ENCODE peak calls at places on chromosomes 3 and 15, in six cellular contexts. One of them, this sample, is unnamed.

GRCh38 chr15:99124641-99125040 is 19.8 kb downstream of the SYNM start:
- DNase-seq in PC-3: no peak
- DNase-seq in adrenal gland: no peak
- DNase-seq in A549: no peak
- DNase-seq in B cell: no peak
- DNase-seq in PC-9: no peak
- DNase-seq in this sample: no peak

GRCh38 chr3:30042274-30042859 is 564.0 kb upstream of the TGFBR2 start:
- DNase-seq in PC-9: peak; percentile 30
- DNase-seq in adrenal gland: peak; percentile 74
- DNase-seq in PC-3: peak; percentile 84
- DNase-seq in A549: peak; percentile 41
- DNase-seq in B cell: peak; percentile 64
- DNase-seq in this sample: peak; percentile 38

GRCh38 chr3:154040283-154040682 is 80.9 kb upstream of the ARHGEF26 start:
- DNase-seq in adrenal gland: no peak
- DNase-seq in PC-9: no peak
- DNase-seq in B cell: no peak
- DNase-seq in PC-3: peak; percentile 69
- DNase-seq in A549: no peak
- DNase-seq in this sample: no peak

GRCh38 chr3:189937302-189938255 is 183.1 kb downstream of the P3H2 start:
- DNase-seq in PC-3: peak; percentile 99
- DNase-seq in A549: peak; percentile 38
- DNase-seq in PC-9: peak; percentile 100
- DNase-seq in adrenal gland: no peak
- DNase-seq in B cell: no peak
- DNase-seq in this sample: peak; percentile 100

GRCh38 chr3:65953301-65953812 is 85.4 kb downstream of the MAGI1 start:
- DNase-seq in PC-3: peak; percentile 77
- DNase-seq in A549: no peak
- DNase-seq in B cell: no peak
- DNase-seq in PC-9: peak; percentile 98
- DNase-seq in adrenal gland: peak; percentile 60
- DNase-seq in this sample: no peak

GRCh38 chr3:58776231-58776630 is 109.7 kb upstream of the FAM3D start:
- DNase-seq in A549: no peak
- DNase-seq in PC-9: no peak
- DNase-seq in PC-3: no peak
- DNase-seq in adrenal gland: no peak
- DNase-seq in B cell: no peak
- DNase-seq in this sample: no peak

GRCh38 chr3:160567774-160568173 is 2.4 kb upstream of the KPNA4 start:
- DNase-seq in PC-9: no peak
- DNase-seq in adrenal gland: no peak
- DNase-seq in B cell: no peak
- DNase-seq in A549: no peak
- DNase-seq in PC-3: no peak
- DNase-seq in this sample: no peak

GRCh38 chr15:71463156-71463555 is 347.2 kb upstream of the NR2E3 start:
- DNase-seq in adrenal gland: no peak
- DNase-seq in PC-9: no peak
- DNase-seq in A549: no peak
- DNase-seq in PC-3: no peak
- DNase-seq in B cell: no peak
- DNase-seq in this sample: no peak

GRCh38 chr3:46208167-46208704 is at the start of gene CCR1:
- DNase-seq in adrenal gland: peak; percentile 42
- DNase-seq in A549: no peak
- DNase-seq in PC-3: peak; percentile 78
- DNase-seq in PC-9: peak; percentile 68
- DNase-seq in B cell: no peak
- DNase-seq in this sample: no peak

GRCh38 chr3:23508464-23508863 is 297.3 kb upstream of the UBE2E1 start:
- DNase-seq in adrenal gland: no peak
- DNase-seq in B cell: no peak
- DNase-seq in PC-9: no peak
- DNase-seq in A549: no peak
- DNase-seq in PC-3: peak; percentile 26
- DNase-seq in this sample: no peak

GRCh38 chr3:105377716-105378115 is 11.0 kb downstream of the ALCAM start:
- DNase-seq in B cell: no peak
- DNase-seq in A549: no peak
- DNase-seq in PC-3: peak; percentile 69
- DNase-seq in adrenal gland: no peak
- DNase-seq in PC-9: no peak
- DNase-seq in this sample: no peak

GRCh38 chr15:79308874-79309273 is 2.0 kb upstream of the TMED3 start:
- DNase-seq in A549: no peak
- DNase-seq in PC-9: no peak
- DNase-seq in PC-3: no peak
- DNase-seq in adrenal gland: no peak
- DNase-seq in B cell: no peak
- DNase-seq in this sample: no peak

GRCh38 chr15:42547926-42548257 is 701 bp downstream of the LRRC57 start:
- DNase-seq in adrenal gland: no peak
- DNase-seq in PC-9: no peak
- DNase-seq in A549: no peak
- DNase-seq in PC-3: no peak
- DNase-seq in B cell: no peak
- DNase-seq in this sample: no peak

GRCh38 chr15:76401285-76401684 is 64.7 kb downstream of the ISL2 start:
- DNase-seq in A549: no peak
- DNase-seq in PC-3: peak; percentile 47
- DNase-seq in PC-9: peak; percentile 52
- DNase-seq in B cell: no peak
- DNase-seq in adrenal gland: no peak
- DNase-seq in this sample: peak; percentile 14

GRCh38 chr15:66253643-66254363 is at the start of gene MEGF11:
- DNase-seq in B cell: no peak
- DNase-seq in adrenal gland: peak; percentile 26
- DNase-seq in A549: peak; percentile 67
- DNase-seq in PC-9: no peak
- DNase-seq in PC-3: peak; percentile 11
- DNase-seq in this sample: no peak

GRCh38 chr15:34608517-34608916 is 25.1 kb upstream of the GOLGA8B start:
- DNase-seq in adrenal gland: no peak
- DNase-seq in PC-3: no peak
- DNase-seq in B cell: no peak
- DNase-seq in PC-9: no peak
- DNase-seq in A549: no peak
- DNase-seq in this sample: no peak

GRCh38 chr3:178384302-178384939 is 151.8 kb upstream of the KCNMB2 start:
- DNase-seq in adrenal gland: no peak
- DNase-seq in PC-3: no peak
- DNase-seq in B cell: no peak
- DNase-seq in PC-9: no peak
- DNase-seq in A549: no peak
- DNase-seq in this sample: no peak

GRCh38 chr15:79442911-79443310 is 10.8 kb downstream of the MINAR1 start:
- DNase-seq in PC-9: no peak
- DNase-seq in PC-3: no peak
- DNase-seq in adrenal gland: no peak
- DNase-seq in A549: no peak
- DNase-seq in B cell: no peak
- DNase-seq in this sample: no peak

GRCh38 chr3:49132437-49133225 is at the start of gene LAMB2:
- DNase-seq in PC-3: peak; percentile 82
- DNase-seq in PC-9: peak; percentile 82
- DNase-seq in B cell: no peak
- DNase-seq in adrenal gland: peak; percentile 84
- DNase-seq in A549: peak; percentile 69
- DNase-seq in this sample: peak; percentile 58

GRCh38 chr3:189563841-189564563 is 67.2 kb upstream of the TP63 start:
- DNase-seq in B cell: no peak
- DNase-seq in PC-3: peak; percentile 97
- DNase-seq in PC-9: peak; percentile 92
- DNase-seq in A549: no peak
- DNase-seq in adrenal gland: no peak
- DNase-seq in this sample: peak; percentile 90

GRCh38 chr3:8953336-8953735 is 9.9 kb downstream of the RAD18 start:
- DNase-seq in A549: no peak
- DNase-seq in PC-9: no peak
- DNase-seq in adrenal gland: no peak
- DNase-seq in B cell: no peak
- DNase-seq in PC-3: no peak
- DNase-seq in this sample: no peak
- TF ChIP-seq CTCF in A549: no peak
- TF ChIP-seq CTCF in PC-9: no peak
- TF ChIP-seq CTCF in adrenal gland: no peak
- TF ChIP-seq CTCF in B cell: no peak
- TF ChIP-seq CTCF in PC-3: no peak
- TF ChIP-seq CTCF in this sample: no peak

GRCh38 chr3:12230406-12230805 is 58.5 kb upstream of the PPARG start:
- DNase-seq in adrenal gland: no peak
- DNase-seq in PC-3: peak; percentile 52
- DNase-seq in B cell: no peak
- DNase-seq in A549: no peak
- DNase-seq in PC-9: peak; percentile 56
- DNase-seq in this sample: no peak
- TF ChIP-seq CTCF in adrenal gland: no peak
- TF ChIP-seq CTCF in PC-3: peak; percentile 28
- TF ChIP-seq CTCF in B cell: no peak
- TF ChIP-seq CTCF in A549: no peak
- TF ChIP-seq CTCF in PC-9: no peak
- TF ChIP-seq CTCF in this sample: no peak

GRCh38 chr3:115913069-115913686 is 289.9 kb downstream of the GAP43 start:
- DNase-seq in PC-9: no peak
- DNase-seq in B cell: no peak
- DNase-seq in A549: peak; percentile 10
- DNase-seq in PC-3: peak; percentile 50
- DNase-seq in adrenal gland: no peak
- DNase-seq in this sample: peak; percentile 4
- TF ChIP-seq CTCF in PC-9: peak; percentile 70
- TF ChIP-seq CTCF in B cell: no peak
- TF ChIP-seq CTCF in A549: peak; percentile 44
- TF ChIP-seq CTCF in PC-3: peak; percentile 77
- TF ChIP-seq CTCF in adrenal gland: peak; percentile 2
- TF ChIP-seq CTCF in this sample: peak; percentile 33

GRCh38 chr15:55196458-55197361 is at the start of gene RSL24D1:
- DNase-seq in PC-9: peak; percentile 92
- DNase-seq in adrenal gland: peak; percentile 98
- DNase-seq in A549: peak; percentile 95
- DNase-seq in PC-3: peak; percentile 96
- DNase-seq in B cell: peak; percentile 98
- DNase-seq in this sample: peak; percentile 94
- TF ChIP-seq CTCF in PC-9: no peak
- TF ChIP-seq CTCF in adrenal gland: no peak
- TF ChIP-seq CTCF in A549: peak; percentile 45
- TF ChIP-seq CTCF in PC-3: peak; percentile 56
- TF ChIP-seq CTCF in B cell: peak; percentile 67
- TF ChIP-seq CTCF in this sample: peak; percentile 31

DNA sequence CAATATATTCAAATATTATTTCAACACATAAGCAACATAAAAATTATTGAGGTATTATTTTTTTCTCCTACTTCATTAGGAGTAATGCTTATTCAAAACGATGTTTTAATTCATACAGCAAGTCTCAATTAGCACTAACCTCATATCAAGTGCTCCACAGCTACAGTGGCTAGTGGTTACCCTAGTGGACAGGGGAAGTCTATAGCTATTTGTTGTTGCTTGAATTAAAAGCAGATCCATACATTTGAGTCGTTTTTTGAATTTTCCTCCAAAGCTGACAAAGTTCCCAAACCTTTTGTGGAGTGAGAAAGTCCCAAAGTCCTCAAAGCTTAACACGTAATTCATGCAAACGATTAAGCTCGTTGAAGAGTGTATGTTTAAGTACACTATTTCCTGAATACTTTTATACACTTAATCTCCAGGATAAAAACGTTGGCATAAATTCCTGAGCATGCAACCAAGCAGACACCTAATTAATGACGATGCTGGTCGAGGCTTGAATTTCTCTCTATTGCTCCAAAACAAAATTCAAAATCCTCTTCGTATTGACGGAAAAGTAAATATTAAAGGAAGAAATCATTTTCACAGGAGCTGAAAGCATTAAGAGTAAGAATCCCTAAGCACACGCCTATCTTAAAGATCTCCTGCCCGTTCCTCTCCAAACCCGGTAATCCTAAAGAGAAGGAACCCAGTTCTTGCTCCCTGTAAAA is 984 bp downstream of the VPS13C start:
- DNase-seq in B cell: no peak
- DNase-seq in PC-9: no peak
- DNase-seq in PC-3: peak; percentile 11
- DNase-seq in adrenal gland: no peak
- DNase-seq in A549: peak; percentile 46
- DNase-seq in this sample: no peak
- TF ChIP-seq CTCF in B cell: no peak
- TF ChIP-seq CTCF in PC-9: no peak
- TF ChIP-seq CTCF in PC-3: no peak
- TF ChIP-seq CTCF in adrenal gland: no peak
- TF ChIP-seq CTCF in A549: no peak
- TF ChIP-seq CTCF in this sample: peak; percentile 20

GRCh38 chr3:42582474-42583070 is 805 bp upstream of the SEC22C start:
- DNase-seq in adrenal gland: no peak
- DNase-seq in PC-3: no peak
- DNase-seq in A549: no peak
- DNase-seq in PC-9: peak; percentile 35
- DNase-seq in B cell: no peak
- DNase-seq in this sample: no peak

GRCh38 chr3:42578054-42578453 is 3.7 kb downstream of the SEC22C start:
- DNase-seq in PC-9: no peak
- DNase-seq in PC-3: no peak
- DNase-seq in adrenal gland: no peak
- DNase-seq in B cell: no peak
- DNase-seq in A549: no peak
- DNase-seq in this sample: no peak

GRCh38 chr3:42581400-42581708 is 413 bp downstream of the SEC22C start:
- DNase-seq in adrenal gland: no peak
- DNase-seq in B cell: no peak
- DNase-seq in PC-3: peak; percentile 26
- DNase-seq in PC-9: no peak
- DNase-seq in A549: no peak
- DNase-seq in this sample: no peak

GRCh38 chr3:42581709-42582473 is at the start of gene SEC22C:
- DNase-seq in PC-9: peak; percentile 79
- DNase-seq in A549: peak; percentile 96
- DNase-seq in adrenal gland: peak; percentile 97
- DNase-seq in PC-3: peak; percentile 96
- DNase-seq in B cell: peak; percentile 97
- DNase-seq in this sample: peak; percentile 45
- TF ChIP-seq CTCF in PC-9: no peak
- TF ChIP-seq CTCF in A549: no peak
- TF ChIP-seq CTCF in adrenal gland: peak; percentile 17
- TF ChIP-seq CTCF in PC-3: peak; percentile 44
- TF ChIP-seq CTCF in B cell: peak; percentile 73
- TF ChIP-seq CTCF in this sample: peak; percentile 29

GRCh38 chr15:52006702-52007340 is 12.2 kb upstream of the MAPK6 start:
- DNase-seq in A549: no peak
- DNase-seq in adrenal gland: no peak
- DNase-seq in PC-3: no peak
- DNase-seq in PC-9: no peak
- DNase-seq in B cell: no peak
- DNase-seq in this sample: no peak
- TF ChIP-seq CTCF in A549: no peak
- TF ChIP-seq CTCF in adrenal gland: no peak
- TF ChIP-seq CTCF in PC-3: no peak
- TF ChIP-seq CTCF in PC-9: no peak
- TF ChIP-seq CTCF in B cell: no peak
- TF ChIP-seq CTCF in this sample: no peak

This sample was measured in AG09309.